ENCODE peak calls at places on chromosomes 1 and 21, in eight cellular contexts. S, C, D, R, E, F, M and L are unnamed samples.

GRCh38 chr1:113576271-113576670 is 183.0 kb downstream of the PHTF1 start:
- DNase-seq in S (no peak), R (no peak), D (no peak), F (no peak), C (no peak), M (no peak), E (peak), L (no peak)

GRCh38 chr1:30409476-30410152 is 313.8 kb downstream of the MATN1 start:
- DNase-seq in F (no peak), C (no peak), S (peak), R (no peak), E (no peak), M (no peak), D (no peak), L (no peak)

GRCh38 chr1:239803666-239804228 is 287.9 kb upstream of the FMN2 start:
- DNase-seq in M (no peak), S (no peak), D (no peak), F (peak), C (no peak), R (no peak), E (no peak), L (no peak)

GRCh38 chr1:76949503-76949902 is 82.2 kb downstream of the ST6GALNAC5 start:
- DNase-seq in D (no peak), M (peak), C (no peak), R (peak), F (no peak), S (peak), E (no peak), L (no peak)

GRCh38 chr1:50974618-50974935 is 4.5 kb downstream of the CDKN2C start:
- DNase-seq in D (no peak), C (no peak), F (no peak), M (no peak), E (no peak), S (no peak), R (peak), L (no peak)

GRCh38 chr1:7334475-7335035 is 436.5 kb upstream of the VAMP3 start:
- DNase-seq in M (no peak), F (peak), E (peak), C (peak), D (no peak), S (peak), R (no peak), L (no peak)

GRCh38 chr1:78176448-78176847 is 130.7 kb downstream of the GIPC2 start:
- DNase-seq in S (peak), F (no peak), M (no peak), C (no peak), D (no peak), E (peak), R (peak), L (no peak)

GRCh38 chr1:43841511-43841910 is 92.1 kb upstream of the ARTN start:
- DNase-seq in S (no peak), R (no peak), C (no peak), M (no peak), E (no peak), D (no peak), F (peak), L (no peak)

GRCh38 chr21:45288441-45288841 is 746 bp upstream of the POFUT2 start:
- DNase-seq in M (no peak), S (peak), E (peak), R (no peak), C (no peak), F (peak), D (no peak), L (no peak)

GRCh38 chr1:47436304-47436978 is 1.4 kb upstream of the FOXD2 start:
- DNase-seq in S (peak), R (peak), M (peak), C (peak), E (peak), F (peak), D (peak), L (peak)

GRCh38 chr21:29095203-29095602 is 21.8 kb upstream of the CCT8 start:
- DNase-seq in F (no peak), C (no peak), R (no peak), E (no peak), D (no peak), M (no peak), S (no peak), L (no peak)

GRCh38 chr1:24964811-24965570 is 34.9 kb upstream of the RUNX3 start:
- DNase-seq in F (no peak), S (no peak), D (no peak), C (no peak), E (no peak), R (no peak), M (peak), L (peak)

GRCh38 chr1:55526716-55527115 is 311.6 kb upstream of the USP24 start:
- DNase-seq in S (no peak), F (no peak), M (no peak), R (no peak), E (no peak), C (no peak), D (no peak), L (no peak)

GRCh38 chr1:186194107-186194756 is 180.8 kb downstream of the TPR start:
- DNase-seq in F (no peak), S (no peak), E (no peak), R (no peak), M (peak), D (no peak), C (no peak), L (no peak)

GRCh38 chr1:46280092-46280491 is 23.3 kb downstream of the LRRC41 start:
- DNase-seq in M (no peak), E (no peak), D (no peak), C (no peak), R (no peak), F (no peak), S (no peak), L (no peak)

DNA sequence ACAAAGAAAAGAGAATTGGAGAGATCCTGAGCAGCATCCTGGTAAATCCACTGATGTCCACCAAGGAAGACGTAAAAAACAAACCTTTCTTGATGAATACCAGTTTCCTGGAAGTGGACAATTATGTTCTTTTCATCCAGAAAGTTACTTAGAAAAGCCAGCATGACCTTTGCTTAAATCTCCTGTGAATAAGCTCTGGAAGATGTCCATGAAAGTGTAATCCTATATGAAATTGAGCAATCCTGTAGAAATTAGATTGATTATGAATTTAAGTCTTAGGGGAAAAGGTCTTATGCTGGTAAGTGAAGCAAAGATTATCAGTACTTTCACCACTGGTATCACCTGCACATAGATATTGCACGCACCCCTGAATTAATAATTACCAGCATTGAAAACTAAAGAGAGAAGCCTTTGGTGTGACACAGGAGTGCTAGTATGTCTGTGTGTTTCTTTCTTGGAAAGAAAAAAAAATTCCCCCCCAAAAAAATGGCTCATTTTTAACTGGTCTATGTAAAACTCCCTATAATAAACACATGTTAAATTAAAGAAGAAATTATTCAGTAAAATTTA is 164.5 kb upstream of the LHX8 start:
- DNase-seq in M (no peak), R (no peak), D (no peak), F (no peak), E (no peak), C (no peak), S (no peak), L (no peak)
- TF ChIP-seq EZH2phosphoT487 in M (no peak), R (no peak), D (no peak), F (no peak), E (no peak), C (no peak), S (no peak), L (no peak)

GRCh38 chr1:116825400-116825734 is 71.1 kb downstream of the CD2 start:
- DNase-seq in R (no peak), C (peak), F (no peak), E (no peak), S (no peak), M (no peak), D (no peak), L (no peak)

GRCh38 chr1:116825735-116826438 is 71.7 kb downstream of the CD2 start:
- DNase-seq in E (peak), S (no peak), D (no peak), F (no peak), R (no peak), C (peak), M (no peak), L (no peak)

GRCh38 chr1:116826818-116827606 is 72.8 kb downstream of the CD2 start:
- DNase-seq in M (peak), S (no peak), E (peak), F (no peak), R (peak), C (no peak), D (no peak), L (no peak)

GRCh38 chr1:116824631-116825399 is 70.6 kb downstream of the CD2 start:
- DNase-seq in C (peak), D (no peak), M (no peak), E (no peak), F (peak), R (no peak), S (peak), L (no peak)

GRCh38 chr1:116827607-116828125 is 73.4 kb downstream of the CD2 start:
- DNase-seq in S (no peak), M (no peak), F (no peak), R (no peak), E (no peak), C (no peak), D (no peak), L (no peak)
- H2AFZ ChIP-seq in S (no peak), M (peak), F (no peak), R (peak), E (no peak), C (no peak), D (peak), L (no peak)

GRCh38 chr1:27522148-27522859 is 32.3 kb upstream of the WASF2 start:
- DNase-seq in S (peak), D (no peak), R (peak), F (no peak), E (no peak), C (no peak), M (no peak), L (no peak)
- TF ChIP-seq EZH2phosphoT487 in S (no peak), D (no peak), R (no peak), F (no peak), E (no peak), C (no peak), M (no peak), L (no peak)

DNA sequence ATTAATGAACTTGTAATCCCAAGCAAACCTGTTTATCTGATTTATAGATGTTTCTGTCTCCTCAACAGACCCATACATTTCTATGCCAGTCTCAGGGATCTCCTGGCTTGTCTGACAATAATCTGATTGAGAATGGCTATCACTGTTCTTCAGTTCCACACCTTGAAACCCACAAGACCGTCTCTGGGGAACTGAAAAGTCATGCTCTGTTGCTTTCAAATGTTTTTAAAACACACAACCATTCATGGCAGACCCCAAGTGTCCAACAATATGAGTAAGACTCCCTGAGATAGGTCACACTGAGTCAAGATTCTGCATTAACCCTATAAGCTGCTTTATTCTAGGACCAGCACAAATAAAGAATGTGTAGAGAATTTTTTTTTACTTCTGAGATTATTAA is 611.2 kb upstream of the PLXNA2 start:
- DNase-seq in R (no peak), S (no peak), E (no peak), F (no peak), D (no peak), C (no peak), M (no peak), L (peak)
- H2AFZ ChIP-seq in R (no peak), S (no peak), E (no peak), F (peak), D (no peak), C (no peak), M (no peak), L (no peak)

DNA sequence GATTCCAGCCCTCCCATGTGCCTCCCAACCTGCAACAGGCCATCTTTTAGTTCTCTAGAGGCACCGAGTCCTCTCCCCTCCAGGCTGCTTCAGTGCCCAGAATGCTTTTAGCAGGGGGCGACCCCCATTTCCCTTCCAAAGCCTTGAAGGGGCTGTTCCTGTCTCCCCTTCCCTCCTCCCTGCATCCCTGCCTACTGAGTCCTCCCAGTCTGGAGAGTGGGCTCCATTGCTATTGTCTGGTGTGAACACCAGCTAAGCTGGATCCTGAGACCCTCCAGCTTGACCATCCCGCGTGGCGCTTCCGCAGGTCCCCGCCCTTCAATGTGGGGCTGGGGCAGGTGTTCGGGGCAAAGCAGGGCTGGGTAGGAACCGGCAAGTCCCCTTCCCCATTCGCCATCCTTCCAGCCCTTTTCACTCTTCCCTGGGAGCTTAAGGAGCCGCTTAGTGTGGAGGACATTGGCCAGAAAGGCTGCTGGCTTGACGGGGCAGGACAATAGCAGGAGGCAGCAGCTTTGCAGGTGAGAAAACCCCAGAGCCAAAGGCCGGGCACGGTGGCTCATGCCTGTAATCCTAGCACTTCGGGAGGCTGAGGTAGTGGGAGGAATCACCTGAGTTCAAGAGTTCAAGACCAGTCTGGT is 32.2 kb downstream of the PADI6 start:
- DNase-seq in M (no peak), S (no peak), C (no peak), E (no peak), D (no peak), F (no peak), R (no peak), L (no peak)
- TF ChIP-seq EZH2phosphoT487 in M (no peak), S (no peak), C (no peak), E (no peak), D (no peak), F (no peak), R (no peak), L (no peak)

DNA sequence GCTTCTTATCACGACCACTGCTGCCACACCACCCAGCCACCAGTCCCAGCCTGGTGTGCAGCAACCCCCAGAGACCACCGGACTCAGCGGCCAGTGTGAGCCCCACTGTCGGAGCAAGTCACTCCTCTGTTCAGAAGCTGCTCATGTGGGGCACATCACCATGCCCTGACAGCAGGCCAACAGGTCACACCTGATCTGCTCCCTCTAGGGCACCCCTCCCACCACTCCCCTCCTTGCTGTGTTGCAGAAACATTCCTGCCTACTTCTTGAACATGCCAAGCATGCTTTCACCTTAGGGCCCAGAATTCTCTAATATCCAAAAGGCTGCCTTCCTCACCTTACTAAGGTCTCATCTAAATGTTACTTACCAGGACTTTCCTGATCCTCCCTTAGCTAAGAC is 146.5 kb downstream of the SLC45A1 start:
- DNase-seq in R (no peak), E (no peak), S (no peak), M (no peak), C (no peak), F (peak), D (no peak), L (no peak)
- H2AFZ ChIP-seq in R (no peak), E (no peak), S (no peak), M (no peak), C (no peak), F (no peak), D (no peak), L (no peak)

GRCh38 chr1:110554871-110555801 is 36.2 kb upstream of the KCNA10 start:
- DNase-seq in R (no peak), F (peak), D (no peak), M (peak), C (peak), S (peak), E (peak), L (no peak)
- TF ChIP-seq EZH2phosphoT487 in R (no peak), F (no peak), D (no peak), M (no peak), C (no peak), S (no peak), E (no peak), L (no peak)

GRCh38 chr1:82578086-82578726 is 777.5 kb downstream of the ADGRL2 start:
- DNase-seq in D (no peak), F (no peak), C (no peak), S (no peak), M (peak), E (no peak), R (no peak), L (no peak)
- H2AFZ ChIP-seq in D (no peak), F (no peak), C (no peak), S (no peak), M (peak), E (no peak), R (no peak), L (no peak)

DNA sequence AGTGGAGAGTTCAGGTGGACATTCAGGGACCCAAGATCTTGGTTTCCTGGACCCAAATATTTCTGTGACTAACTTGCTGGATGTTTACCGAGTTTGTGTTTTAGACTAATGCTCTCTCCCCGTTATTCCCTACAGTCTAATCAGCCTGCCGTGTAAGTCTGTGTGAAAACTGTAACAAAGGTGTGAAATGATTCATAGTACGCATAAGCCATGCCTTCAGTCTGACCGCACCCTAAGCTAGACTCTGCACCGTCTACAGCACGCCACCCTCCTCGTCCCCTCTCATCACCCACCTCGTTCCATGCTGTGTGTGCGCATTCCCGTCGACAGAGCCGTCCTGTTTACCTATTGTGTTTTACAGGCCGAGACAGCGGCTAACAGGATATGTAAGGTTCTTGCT is 50.5 kb downstream of the ACTN2 start:
- DNase-seq in M (no peak), C (no peak), E (no peak), F (no peak), R (no peak), D (no peak), S (no peak), L (no peak)
- TF ChIP-seq EZH2phosphoT487 in M (no peak), C (no peak), E (no peak), F (no peak), R (no peak), D (no peak), S (no peak), L (no peak)

GRCh38 chr21:23899561-23899960 is 1707.7 kb downstream of the MRPL39 start:
- DNase-seq in S (no peak), F (no peak), M (no peak), E (no peak), C (no peak), R (no peak), D (no peak), L (no peak)

GRCh38 chr21:23900727-23901126 is 1706.6 kb downstream of the MRPL39 start:
- DNase-seq in R (no peak), M (peak), E (no peak), F (no peak), D (no peak), C (no peak), S (no peak), L (no peak)
- H2AFZ ChIP-seq in R (no peak), M (peak), E (no peak), F (no peak), D (no peak), C (no peak), S (no peak), L (no peak)